ENCODE peak calls at places on chromosome 19, in ten cellular contexts. K is Peyer's patch, A is IMR-90, B is HCT116, P is uterus, L is esophagus muscularis mucosa, W is heart left ventricle, Y is tibial nerve, T is adrenal gland, E is A549. D is an unnamed sample.

GRCh38 chr19:21463449-21464105 is 41.8 kb upstream of the ZNF429 start:
- DNase-seq in E (no peak), T (peak; percentile 33), W (peak; percentile 29), A (no peak), L (no peak), B (no peak), Y (no peak), K (no peak), P (no peak), D (no peak)

GRCh38 chr19:19480688-19481087 is 34.7 kb downstream of the TSSK6 start:
- DNase-seq in T (no peak), L (no peak), P (no peak), K (no peak), Y (no peak), B (no peak), A (no peak), W (no peak), E (no peak), D (no peak)

GRCh38 chr19:13978721-13979191 is 26.4 kb downstream of the DCAF15 start:
- DNase-seq in T (no peak), A (no peak), E (no peak), Y (no peak), K (no peak), W (no peak), P (no peak), L (no peak), B (no peak), D (no peak)

GRCh38 chr19:48481846-48482639 is 12.9 kb downstream of the CYTH2 start:
- DNase-seq in P (no peak), L (no peak), A (no peak), T (no peak), K (no peak), B (no peak), W (no peak), E (no peak), Y (no peak), D (no peak)

GRCh38 chr19:33928458-33928950 is 131.8 kb downstream of the KCTD15 start:
- DNase-seq in L (no peak), B (no peak), T (no peak), A (no peak), K (no peak), Y (no peak), E (no peak), P (no peak), W (no peak), D (no peak)

GRCh38 chr19:9309974-9310446 is 372 bp upstream of the ZNF699 start:
- DNase-seq in Y (peak; percentile 74), L (peak; percentile 97), T (peak; percentile 92), A (peak; percentile 84), B (peak; percentile 91), W (peak; percentile 93), E (peak; percentile 73), K (no peak), P (peak; percentile 96), D (peak; percentile 80)

GRCh38 chr19:17687857-17688784 is at the start of gene UNC13A:
- DNase-seq in K (no peak), W (peak; percentile 53), Y (no peak), E (peak; percentile 47), T (peak; percentile 35), A (peak; percentile 29), L (no peak), B (no peak), P (no peak), D (no peak)

GRCh38 chr19:44430956-44431355 is 17.3 kb downstream of the ZNF229 start:
- DNase-seq in L (no peak), W (no peak), E (no peak), A (peak; percentile 41), P (no peak), K (no peak), T (no peak), Y (no peak), B (no peak), D (no peak)

GRCh38 chr19:17079710-17080440 is 4.3 kb downstream of the MYO9B start:
- DNase-seq in T (peak; percentile 94), A (peak; percentile 99), L (peak; percentile 95), E (peak; percentile 83), P (peak; percentile 90), W (peak; percentile 64), Y (peak; percentile 41), K (peak; percentile 59), B (peak; percentile 61), D (no peak)

GRCh38 chr19:23118400-23118799 is 1.6 kb downstream of the ZNF730 start:
- DNase-seq in P (no peak), B (no peak), A (no peak), Y (no peak), T (no peak), L (no peak), K (no peak), E (no peak), W (no peak), D (no peak)

DNA sequence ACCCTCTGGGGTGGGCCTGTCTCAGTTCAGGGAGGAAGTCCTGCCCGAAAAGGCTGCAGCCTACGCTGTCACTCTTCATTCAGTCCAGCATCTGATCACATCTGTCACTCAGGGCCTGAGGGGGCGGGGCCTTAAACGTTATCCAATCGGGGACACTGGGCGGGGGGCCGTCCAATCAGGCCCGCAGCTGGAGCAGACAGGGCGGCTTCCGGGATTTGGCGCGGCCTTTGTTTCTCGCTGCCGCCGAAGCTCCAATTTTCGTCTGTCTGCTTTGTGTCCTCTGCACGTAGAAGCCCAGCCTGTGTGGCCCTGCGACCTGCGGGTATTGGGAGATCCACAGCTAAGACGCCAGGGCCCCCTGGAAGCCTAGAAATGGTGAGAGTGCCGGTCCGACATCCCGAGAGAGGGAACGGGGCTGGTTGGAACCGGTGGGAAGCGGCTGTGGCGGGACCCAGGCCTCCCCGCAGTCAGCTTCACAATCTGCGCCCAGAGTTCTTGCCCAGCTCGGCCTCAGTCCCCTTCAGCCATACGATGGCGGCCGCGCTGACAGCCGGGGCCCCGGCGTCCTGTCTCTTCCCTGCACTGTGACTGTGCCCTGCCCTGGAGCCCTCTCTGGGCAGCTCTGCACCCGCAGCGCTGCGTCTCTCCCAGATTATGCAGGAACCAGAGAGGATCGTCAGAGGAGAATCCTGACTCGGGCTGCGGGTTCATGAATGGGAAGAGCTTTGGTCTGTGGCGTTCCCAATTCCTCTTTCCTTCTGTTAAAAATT is at the start of gene ZNF730:
- DNase-seq in W (peak; percentile 90), Y (peak; percentile 17), E (no peak), A (peak; percentile 68), B (no peak), P (no peak), L (no peak), T (no peak), K (no peak), D (peak; percentile 57)
- TF ChIP-seq POLR2A in W (no peak), Y (no peak), E (no peak), A (no peak), B (no peak), P (no peak), L (no peak), T (no peak), K (no peak), D (no peak)

DNA sequence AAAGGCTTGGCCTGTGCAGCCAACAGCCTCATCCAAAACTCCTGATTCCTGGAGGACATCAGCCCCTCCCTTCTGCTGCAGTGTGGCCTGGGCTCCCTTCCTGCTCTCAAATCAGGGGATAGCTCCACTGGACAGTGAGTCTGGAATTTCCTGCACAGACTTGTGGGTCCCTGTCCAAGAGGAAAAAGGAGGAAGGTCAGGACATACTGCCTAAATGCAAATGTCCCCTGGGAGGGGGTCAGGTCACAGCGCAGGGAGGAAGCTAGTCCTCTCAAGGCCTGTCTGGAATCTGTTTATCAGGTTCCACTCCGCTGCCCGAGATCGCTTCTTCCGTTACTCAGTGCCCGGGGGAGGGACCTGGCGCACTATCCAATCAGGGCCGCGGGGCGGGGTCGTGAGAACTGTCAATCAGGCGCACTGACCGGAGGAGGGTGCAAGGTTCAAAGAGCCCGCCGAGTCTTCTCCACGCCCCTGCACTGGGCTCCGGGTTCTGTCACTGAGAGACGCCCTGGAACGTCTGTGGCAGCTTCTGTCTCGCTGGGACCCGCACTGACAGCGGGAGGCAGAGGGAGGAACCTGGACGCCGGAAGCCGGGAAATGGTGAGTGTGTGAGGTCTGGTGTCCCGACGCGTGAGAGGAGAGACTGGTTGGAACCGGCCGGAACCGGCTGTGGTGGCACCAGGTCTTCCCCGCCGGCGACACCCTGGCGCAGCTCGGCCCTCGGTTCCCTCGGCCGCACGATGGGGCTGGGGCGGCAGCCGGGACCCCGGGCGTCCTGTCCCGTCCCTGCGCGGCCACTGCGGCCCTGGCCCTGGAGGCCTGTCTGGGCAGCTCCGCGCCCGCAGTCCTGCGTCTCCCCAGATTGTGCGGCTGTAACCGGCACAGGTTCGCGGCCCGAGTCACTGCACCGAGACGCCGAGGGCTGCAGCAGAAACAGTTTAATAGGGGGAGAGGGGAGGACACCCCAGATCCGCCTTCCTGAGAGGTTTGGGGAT is at the start of gene ZNF441:
- DNase-seq in W (peak; percentile 97), E (no peak), Y (peak; percentile 99), B (peak; percentile 79), T (peak; percentile 98), K (peak; percentile 99), L (peak; percentile 100), A (peak; percentile 89), P (peak; percentile 95), D (peak; percentile 99)
- H3K27ac ChIP-seq in W (peak within 1 kb of the TSS; percentile 95), E (no peak within 1 kb of the TSS), Y (peak within 1 kb of the TSS; percentile 95), B (peak within 1 kb of the TSS; percentile 36), T (peak within 1 kb of the TSS; percentile 71), K (peak within 1 kb of the TSS; percentile 92), L (peak within 1 kb of the TSS; percentile 93), A (peak within 1 kb of the TSS; percentile 85), P (peak within 1 kb of the TSS; percentile 84), D (peak within 1 kb of the TSS; percentile 93)

GRCh38 chr19:35509861-35510625 is 3.4 kb downstream of the DMKN start:
- DNase-seq in L (no peak), T (peak; percentile 61), K (peak; percentile 77), P (peak; percentile 74), A (peak; percentile 22), B (peak; percentile 82), Y (peak; percentile 33), W (peak; percentile 65), E (peak; percentile 99), D (peak; percentile 77)
- TF ChIP-seq POLR2A in L (no peak), T (peak; percentile 22), K (no peak), P (peak; percentile 42), A (no peak), B (peak; percentile 90), Y (no peak), W (no peak), E (no peak), D (no peak)

GRCh38 chr19:621819-622218 is 11.5 kb downstream of the POLRMT start:
- DNase-seq in Y (no peak), B (no peak), T (no peak), W (no peak), A (no peak), L (no peak), P (no peak), E (no peak), K (no peak), D (no peak)

GRCh38 chr19:624433-625109 is 8.8 kb downstream of the POLRMT start:
- DNase-seq in K (no peak), B (no peak), A (no peak), T (no peak), P (no peak), W (no peak), Y (no peak), E (no peak), L (no peak), D (no peak)

GRCh38 chr19:622666-623065 is 10.7 kb downstream of the POLRMT start:
- DNase-seq in K (no peak), E (no peak), Y (no peak), P (no peak), T (no peak), W (no peak), A (no peak), L (no peak), B (no peak), D (no peak)

GRCh38 chr19:623974-624373 is 9.4 kb downstream of the POLRMT start:
- DNase-seq in W (no peak), E (peak; percentile 75), L (no peak), T (peak; percentile 39), P (no peak), K (no peak), B (no peak), A (peak; percentile 82), Y (peak; percentile 79), D (no peak)

GRCh38 chr19:623175-623916 is 10.0 kb downstream of the POLRMT start:
- DNase-seq in B (no peak), P (no peak), L (no peak), Y (no peak), K (no peak), E (no peak), A (no peak), W (no peak), T (no peak), D (no peak)
- H3K27ac ChIP-seq in B (peak overlapping the region; percentile 53), P (no peak overlapping the region), L (no peak overlapping the region), Y (peak overlapping the region; percentile 73), K (no peak overlapping the region), E (peak overlapping the region; percentile 98), A (no peak overlapping the region), W (no peak overlapping the region), T (no peak overlapping the region), D (no peak overlapping the region)